ENCODE peak calls at places on chromosomes 1 and 21, in eight cellular contexts. One of them, this sample, is unnamed.

GRCh38 chr1:156232222-156232621 is 9.8 kb upstream of the BGLAP start:
- DNase-seq in epithelial cell of proximal tubule: no peak
- DNase-seq in A549: no peak
- DNase-seq in tibial nerve: no peak
- DNase-seq in heart right ventricle: no peak
- DNase-seq in lower lobe of right lung: no peak
- DNase-seq in progenitor cell of endocrine pancreas: no peak
- DNase-seq in brain microvascular endothelial cell: no peak
- DNase-seq in this sample: no peak

GRCh38 chr1:239999170-239999569 is 92.5 kb upstream of the FMN2 start:
- DNase-seq in epithelial cell of proximal tubule: no peak
- DNase-seq in A549: no peak
- DNase-seq in tibial nerve: no peak
- DNase-seq in heart right ventricle: no peak
- DNase-seq in lower lobe of right lung: no peak
- DNase-seq in progenitor cell of endocrine pancreas: no peak
- DNase-seq in brain microvascular endothelial cell: no peak
- DNase-seq in this sample: no peak

GRCh38 chr21:19510653-19511052 is 1107.1 kb upstream of the TMPRSS15 start:
- DNase-seq in epithelial cell of proximal tubule: no peak
- DNase-seq in A549: no peak
- DNase-seq in tibial nerve: no peak
- DNase-seq in heart right ventricle: no peak
- DNase-seq in lower lobe of right lung: no peak
- DNase-seq in progenitor cell of endocrine pancreas: no peak
- DNase-seq in brain microvascular endothelial cell: no peak
- DNase-seq in this sample: no peak

GRCh38 chr1:206821493-206821892 is 43.9 kb upstream of the IL20 start:
- DNase-seq in epithelial cell of proximal tubule: no peak
- DNase-seq in A549: no peak
- DNase-seq in tibial nerve: no peak
- DNase-seq in heart right ventricle: no peak
- DNase-seq in lower lobe of right lung: no peak
- DNase-seq in progenitor cell of endocrine pancreas: no peak
- DNase-seq in brain microvascular endothelial cell: no peak
- DNase-seq in this sample: no peak

GRCh38 chr1:205270764-205271163 is 43.0 kb downstream of the TMCC2 start:
- DNase-seq in epithelial cell of proximal tubule: no peak
- DNase-seq in A549: peak
- DNase-seq in tibial nerve: no peak
- DNase-seq in heart right ventricle: no peak
- DNase-seq in lower lobe of right lung: no peak
- DNase-seq in progenitor cell of endocrine pancreas: no peak
- DNase-seq in brain microvascular endothelial cell: peak
- DNase-seq in this sample: no peak

GRCh38 chr1:53715478-53715877 is 23.5 kb downstream of the GLIS1 start:
- DNase-seq in epithelial cell of proximal tubule: no peak
- DNase-seq in A549: peak
- DNase-seq in tibial nerve: no peak
- DNase-seq in heart right ventricle: no peak
- DNase-seq in lower lobe of right lung: no peak
- DNase-seq in progenitor cell of endocrine pancreas: peak
- DNase-seq in brain microvascular endothelial cell: peak
- DNase-seq in this sample: peak

GRCh38 chr1:44131411-44131810 is 10.0 kb downstream of the KLF18 start:
- DNase-seq in epithelial cell of proximal tubule: no peak
- DNase-seq in A549: no peak
- DNase-seq in tibial nerve: no peak
- DNase-seq in heart right ventricle: no peak
- DNase-seq in lower lobe of right lung: no peak
- DNase-seq in progenitor cell of endocrine pancreas: no peak
- DNase-seq in brain microvascular endothelial cell: no peak
- DNase-seq in this sample: no peak

GRCh38 chr1:159010398-159010797 is 691 bp downstream of the IFI16 start:
- DNase-seq in epithelial cell of proximal tubule: no peak
- DNase-seq in A549: no peak
- DNase-seq in tibial nerve: no peak
- DNase-seq in heart right ventricle: no peak
- DNase-seq in lower lobe of right lung: no peak
- DNase-seq in progenitor cell of endocrine pancreas: no peak
- DNase-seq in brain microvascular endothelial cell: no peak
- DNase-seq in this sample: no peak

GRCh38 chr1:83520797-83521196 is 478.1 kb downstream of the TTLL7 start:
- DNase-seq in epithelial cell of proximal tubule: no peak
- DNase-seq in A549: peak
- DNase-seq in tibial nerve: no peak
- DNase-seq in heart right ventricle: no peak
- DNase-seq in lower lobe of right lung: no peak
- DNase-seq in progenitor cell of endocrine pancreas: no peak
- DNase-seq in brain microvascular endothelial cell: no peak
- DNase-seq in this sample: no peak

GRCh38 chr21:26116456-26117011 is 54.0 kb downstream of the APP start:
- DNase-seq in epithelial cell of proximal tubule: no peak
- DNase-seq in A549: no peak
- DNase-seq in tibial nerve: no peak
- DNase-seq in heart right ventricle: no peak
- DNase-seq in lower lobe of right lung: no peak
- DNase-seq in progenitor cell of endocrine pancreas: no peak
- DNase-seq in brain microvascular endothelial cell: no peak
- DNase-seq in this sample: no peak

GRCh38 chr1:68217060-68217554 is 15.2 kb downstream of the WLS start:
- DNase-seq in epithelial cell of proximal tubule: no peak
- DNase-seq in A549: no peak
- DNase-seq in tibial nerve: no peak
- DNase-seq in heart right ventricle: no peak
- DNase-seq in lower lobe of right lung: no peak
- DNase-seq in progenitor cell of endocrine pancreas: no peak
- DNase-seq in brain microvascular endothelial cell: no peak
- DNase-seq in this sample: no peak

GRCh38 chr1:32361674-32362473 is 411 bp downstream of the FAM229A start:
- DNase-seq in epithelial cell of proximal tubule: no peak
- DNase-seq in A549: no peak
- DNase-seq in tibial nerve: peak
- DNase-seq in heart right ventricle: peak
- DNase-seq in lower lobe of right lung: peak
- DNase-seq in progenitor cell of endocrine pancreas: peak
- DNase-seq in brain microvascular endothelial cell: peak
- DNase-seq in this sample: peak
- TF ChIP-seq CTCF in epithelial cell of proximal tubule: peak
- TF ChIP-seq CTCF in A549: no peak
- TF ChIP-seq CTCF in tibial nerve: peak
- TF ChIP-seq CTCF in heart right ventricle: peak
- TF ChIP-seq CTCF in lower lobe of right lung: peak
- TF ChIP-seq CTCF in progenitor cell of endocrine pancreas: peak
- TF ChIP-seq CTCF in brain microvascular endothelial cell: peak
- TF ChIP-seq CTCF in this sample: no peak

DNA sequence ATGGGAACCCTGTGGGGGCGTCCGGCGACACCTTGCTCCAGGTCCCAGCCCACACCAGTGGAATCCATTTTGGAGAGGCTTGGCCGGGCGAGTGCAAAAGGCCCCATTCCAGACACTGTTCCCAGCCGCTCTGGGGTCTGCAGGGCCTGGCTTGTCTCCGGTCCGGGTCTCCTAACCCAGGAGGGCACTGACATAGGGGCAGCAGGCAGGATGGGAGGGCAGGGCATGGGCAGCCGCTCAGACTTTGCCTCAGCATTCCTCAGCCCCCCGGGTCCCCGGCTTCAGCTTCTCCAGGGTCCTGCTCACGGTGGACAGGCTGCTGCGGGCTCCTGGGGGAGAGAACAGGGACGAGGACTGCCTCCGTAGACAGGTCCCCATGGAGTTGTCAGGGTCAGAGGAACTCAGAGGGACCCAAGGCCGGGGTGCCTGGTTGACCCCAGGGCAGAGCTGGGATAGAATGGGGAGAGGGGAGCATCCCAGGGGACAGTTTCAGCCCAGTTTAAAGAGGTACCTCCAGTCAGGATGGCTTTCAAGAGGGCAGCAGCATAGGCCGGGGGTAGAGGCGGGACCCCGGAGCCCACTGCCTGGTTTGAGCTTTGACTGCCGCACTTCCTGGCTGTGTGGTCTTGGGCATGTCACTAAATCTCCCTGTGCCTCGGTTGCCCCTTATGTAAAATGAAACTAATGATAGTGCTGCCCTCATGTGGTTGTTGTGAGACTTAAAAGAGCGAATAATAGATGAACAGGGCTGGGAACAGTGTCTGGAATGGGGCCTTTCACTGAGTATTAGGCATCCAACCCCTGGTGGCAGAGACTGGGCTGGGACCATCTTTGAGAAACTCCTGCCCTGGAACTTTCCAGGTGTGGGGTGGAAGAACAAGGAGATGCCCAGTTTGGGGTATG is 3.7 kb downstream of the KNCN start:
- DNase-seq in epithelial cell of proximal tubule: no peak
- DNase-seq in A549: peak
- DNase-seq in tibial nerve: peak
- DNase-seq in heart right ventricle: no peak
- DNase-seq in lower lobe of right lung: no peak
- DNase-seq in progenitor cell of endocrine pancreas: no peak
- DNase-seq in brain microvascular endothelial cell: peak
- DNase-seq in this sample: peak
- TF ChIP-seq CTCF in epithelial cell of proximal tubule: peak
- TF ChIP-seq CTCF in A549: peak
- TF ChIP-seq CTCF in tibial nerve: no peak
- TF ChIP-seq CTCF in heart right ventricle: peak
- TF ChIP-seq CTCF in lower lobe of right lung: peak
- TF ChIP-seq CTCF in progenitor cell of endocrine pancreas: peak
- TF ChIP-seq CTCF in brain microvascular endothelial cell: peak
- TF ChIP-seq CTCF in this sample: peak

GRCh38 chr1:225654277-225654597 is 1.3 kb upstream of the ENAH start:
- DNase-seq in epithelial cell of proximal tubule: no peak
- DNase-seq in A549: peak
- DNase-seq in tibial nerve: no peak
- DNase-seq in heart right ventricle: no peak
- DNase-seq in lower lobe of right lung: no peak
- DNase-seq in progenitor cell of endocrine pancreas: no peak
- DNase-seq in brain microvascular endothelial cell: peak
- DNase-seq in this sample: no peak

GRCh38 chr1:225653463-225654276 is 747 bp upstream of the ENAH start:
- DNase-seq in epithelial cell of proximal tubule: no peak
- DNase-seq in A549: peak
- DNase-seq in tibial nerve: peak
- DNase-seq in heart right ventricle: peak
- DNase-seq in lower lobe of right lung: peak
- DNase-seq in progenitor cell of endocrine pancreas: no peak
- DNase-seq in brain microvascular endothelial cell: peak
- DNase-seq in this sample: peak

GRCh38 chr1:225657462-225657989 is 4.6 kb upstream of the ENAH start:
- DNase-seq in epithelial cell of proximal tubule: no peak
- DNase-seq in A549: peak
- DNase-seq in tibial nerve: no peak
- DNase-seq in heart right ventricle: no peak
- DNase-seq in lower lobe of right lung: no peak
- DNase-seq in progenitor cell of endocrine pancreas: no peak
- DNase-seq in brain microvascular endothelial cell: peak
- DNase-seq in this sample: no peak

GRCh38 chr1:225654688-225655508 is 2.0 kb upstream of the ENAH start:
- DNase-seq in epithelial cell of proximal tubule: peak
- DNase-seq in A549: no peak
- DNase-seq in tibial nerve: no peak
- DNase-seq in heart right ventricle: no peak
- DNase-seq in lower lobe of right lung: no peak
- DNase-seq in progenitor cell of endocrine pancreas: no peak
- DNase-seq in brain microvascular endothelial cell: no peak
- DNase-seq in this sample: no peak

DNA sequence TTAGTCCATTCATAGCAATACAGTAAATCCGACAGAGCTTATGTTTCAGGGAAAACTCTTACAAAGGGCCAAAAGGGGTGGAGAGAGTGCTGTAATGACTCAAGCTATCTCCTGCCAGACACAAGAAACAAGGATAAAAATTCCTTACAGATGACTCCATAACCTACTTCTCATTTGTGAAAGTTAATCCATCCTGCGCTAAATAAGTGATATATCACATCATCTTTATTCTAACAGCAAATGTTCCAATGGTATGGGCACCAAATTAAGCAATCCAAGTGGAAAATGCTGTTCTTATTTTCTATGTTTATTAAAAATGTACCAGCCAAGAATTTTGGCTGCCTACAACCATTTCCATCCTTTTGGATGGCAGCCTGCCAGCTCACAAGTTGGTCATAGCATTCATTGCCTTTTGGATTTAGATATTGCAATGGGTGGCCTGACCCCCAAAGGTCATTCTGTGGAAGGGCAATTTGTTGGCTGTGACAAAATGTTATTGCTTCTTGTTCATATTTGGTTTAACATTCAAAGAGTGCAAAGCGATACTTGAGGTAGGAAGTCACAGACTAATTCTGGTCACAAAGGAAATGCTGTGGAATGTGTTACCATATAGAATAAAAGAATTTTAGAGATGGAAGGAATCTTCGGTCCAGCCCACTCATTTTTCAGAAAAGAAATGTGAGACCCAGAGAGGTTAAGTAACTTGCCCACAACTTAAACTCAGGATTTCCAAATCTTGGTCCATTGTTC is 2.8 kb upstream of the ENAH start:
- DNase-seq in epithelial cell of proximal tubule: peak
- DNase-seq in A549: peak
- DNase-seq in tibial nerve: peak
- DNase-seq in heart right ventricle: no peak
- DNase-seq in lower lobe of right lung: no peak
- DNase-seq in progenitor cell of endocrine pancreas: no peak
- DNase-seq in brain microvascular endothelial cell: peak
- DNase-seq in this sample: no peak
- TF ChIP-seq CTCF in epithelial cell of proximal tubule: peak
- TF ChIP-seq CTCF in A549: peak
- TF ChIP-seq CTCF in tibial nerve: no peak
- TF ChIP-seq CTCF in heart right ventricle: no peak
- TF ChIP-seq CTCF in lower lobe of right lung: peak
- TF ChIP-seq CTCF in progenitor cell of endocrine pancreas: no peak
- TF ChIP-seq CTCF in brain microvascular endothelial cell: no peak
- TF ChIP-seq CTCF in this sample: peak

GRCh38 chr1:234932506-234932905 is 196.1 kb downstream of the TOMM20 start:
- DNase-seq in epithelial cell of proximal tubule: no peak
- DNase-seq in A549: no peak
- DNase-seq in tibial nerve: no peak
- DNase-seq in heart right ventricle: no peak
- DNase-seq in lower lobe of right lung: no peak
- DNase-seq in progenitor cell of endocrine pancreas: no peak
- DNase-seq in brain microvascular endothelial cell: no peak
- DNase-seq in this sample: no peak

GRCh38 chr1:234936631-234937389 is 191.8 kb downstream of the TOMM20 start:
- DNase-seq in epithelial cell of proximal tubule: no peak
- DNase-seq in A549: no peak
- DNase-seq in tibial nerve: no peak
- DNase-seq in heart right ventricle: no peak
- DNase-seq in lower lobe of right lung: no peak
- DNase-seq in progenitor cell of endocrine pancreas: no peak
- DNase-seq in brain microvascular endothelial cell: no peak
- DNase-seq in this sample: no peak

GRCh38 chr1:234933475-234933874 is 195.2 kb downstream of the TOMM20 start:
- DNase-seq in epithelial cell of proximal tubule: no peak
- DNase-seq in A549: no peak
- DNase-seq in tibial nerve: no peak
- DNase-seq in heart right ventricle: peak
- DNase-seq in lower lobe of right lung: peak
- DNase-seq in progenitor cell of endocrine pancreas: no peak
- DNase-seq in brain microvascular endothelial cell: peak
- DNase-seq in this sample: peak

GRCh38 chr1:234933031-234933430 is 195.6 kb downstream of the TOMM20 start:
- DNase-seq in epithelial cell of proximal tubule: no peak
- DNase-seq in A549: no peak
- DNase-seq in tibial nerve: no peak
- DNase-seq in heart right ventricle: no peak
- DNase-seq in lower lobe of right lung: no peak
- DNase-seq in progenitor cell of endocrine pancreas: no peak
- DNase-seq in brain microvascular endothelial cell: no peak
- DNase-seq in this sample: no peak

GRCh38 chr1:234934611-234935033 is 194.0 kb downstream of the TOMM20 start:
- DNase-seq in epithelial cell of proximal tubule: no peak
- DNase-seq in A549: peak
- DNase-seq in tibial nerve: no peak
- DNase-seq in heart right ventricle: no peak
- DNase-seq in lower lobe of right lung: no peak
- DNase-seq in progenitor cell of endocrine pancreas: no peak
- DNase-seq in brain microvascular endothelial cell: peak
- DNase-seq in this sample: no peak
- TF ChIP-seq CTCF in epithelial cell of proximal tubule: no peak
- TF ChIP-seq CTCF in A549: no peak
- TF ChIP-seq CTCF in tibial nerve: no peak
- TF ChIP-seq CTCF in heart right ventricle: no peak
- TF ChIP-seq CTCF in lower lobe of right lung: no peak
- TF ChIP-seq CTCF in progenitor cell of endocrine pancreas: no peak
- TF ChIP-seq CTCF in brain microvascular endothelial cell: no peak
- TF ChIP-seq CTCF in this sample: no peak